ENCODE peak calls at places on chromosomes 7 and 10, in nine cellular contexts. One of them, this sample, is unnamed.

GRCh38 chr10:48460148-48460545 is 144.7 kb downstream of the ARHGAP22 start:
- DNase-seq in Daoy: no peak
- DNase-seq in cardiac muscle cell: no peak
- DNase-seq in RPMI8226: no peak
- DNase-seq in ACHN: no peak
- DNase-seq in GM12878: no peak
- DNase-seq in AG08395: no peak
- DNase-seq in GM23338: no peak
- DNase-seq in activated CD4-positive, CD25-positive, alpha-beta regulatory T cell: no peak
- DNase-seq in this sample: no peak

GRCh38 chr7:22936246-22936645 is 77.7 kb downstream of the HYCC1 start:
- DNase-seq in GM12878: no peak
- DNase-seq in Daoy: no peak
- DNase-seq in GM23338: no peak
- DNase-seq in cardiac muscle cell: no peak
- DNase-seq in ACHN: no peak
- DNase-seq in activated CD4-positive, CD25-positive, alpha-beta regulatory T cell: no peak
- DNase-seq in AG08395: no peak
- DNase-seq in RPMI8226: no peak
- DNase-seq in this sample: no peak

GRCh38 chr10:36441557-36441956 is 683.8 kb upstream of the ANKRD30A start:
- DNase-seq in AG08395: peak; percentile 8
- DNase-seq in Daoy: no peak
- DNase-seq in GM12878: no peak
- DNase-seq in RPMI8226: no peak
- DNase-seq in ACHN: no peak
- DNase-seq in activated CD4-positive, CD25-positive, alpha-beta regulatory T cell: no peak
- DNase-seq in cardiac muscle cell: peak; percentile 66
- DNase-seq in GM23338: no peak
- DNase-seq in this sample: no peak

GRCh38 chr7:148747274-148747673 is 48.6 kb downstream of the CUL1 start:
- DNase-seq in RPMI8226: peak; percentile 55
- DNase-seq in GM23338: peak; percentile 98
- DNase-seq in activated CD4-positive, CD25-positive, alpha-beta regulatory T cell: no peak
- DNase-seq in ACHN: no peak
- DNase-seq in GM12878: no peak
- DNase-seq in Daoy: no peak
- DNase-seq in cardiac muscle cell: no peak
- DNase-seq in AG08395: no peak
- DNase-seq in this sample: no peak

GRCh38 chr10:44860811-44861751 is 50.1 kb upstream of the TMEM72 start:
- DNase-seq in cardiac muscle cell: peak; percentile 60
- DNase-seq in ACHN: no peak
- DNase-seq in activated CD4-positive, CD25-positive, alpha-beta regulatory T cell: no peak
- DNase-seq in GM23338: no peak
- DNase-seq in Daoy: peak; percentile 84
- DNase-seq in AG08395: peak; percentile 90
- DNase-seq in RPMI8226: no peak
- DNase-seq in GM12878: no peak
- DNase-seq in this sample: peak; percentile 91

GRCh38 chr7:841943-842342 is 9.7 kb downstream of the SUN1 start:
- DNase-seq in ACHN: no peak
- DNase-seq in cardiac muscle cell: no peak
- DNase-seq in activated CD4-positive, CD25-positive, alpha-beta regulatory T cell: no peak
- DNase-seq in GM23338: no peak
- DNase-seq in GM12878: no peak
- DNase-seq in RPMI8226: no peak
- DNase-seq in Daoy: no peak
- DNase-seq in AG08395: no peak
- DNase-seq in this sample: no peak

GRCh38 chr10:43255644-43256431 is 11.0 kb downstream of the RASGEF1A start:
- DNase-seq in RPMI8226: peak; percentile 55
- DNase-seq in GM12878: no peak
- DNase-seq in Daoy: peak; percentile 25
- DNase-seq in AG08395: no peak
- DNase-seq in GM23338: peak; percentile 86
- DNase-seq in ACHN: peak; percentile 58
- DNase-seq in activated CD4-positive, CD25-positive, alpha-beta regulatory T cell: no peak
- DNase-seq in cardiac muscle cell: peak; percentile 15
- DNase-seq in this sample: no peak

GRCh38 chr7:47153571-47153970 is 428.3 kb downstream of the TNS3 start:
- DNase-seq in RPMI8226: no peak
- DNase-seq in activated CD4-positive, CD25-positive, alpha-beta regulatory T cell: no peak
- DNase-seq in AG08395: no peak
- DNase-seq in GM12878: no peak
- DNase-seq in GM23338: peak; percentile 87
- DNase-seq in Daoy: no peak
- DNase-seq in cardiac muscle cell: no peak
- DNase-seq in ACHN: no peak
- DNase-seq in this sample: no peak

GRCh38 chr7:44981035-44981706 is 2.4 kb upstream of the MYO1G start:
- DNase-seq in GM12878: no peak
- DNase-seq in Daoy: peak; percentile 43
- DNase-seq in GM23338: peak; percentile 36
- DNase-seq in activated CD4-positive, CD25-positive, alpha-beta regulatory T cell: no peak
- DNase-seq in RPMI8226: peak; percentile 90
- DNase-seq in AG08395: no peak
- DNase-seq in cardiac muscle cell: no peak
- DNase-seq in ACHN: no peak
- DNase-seq in this sample: no peak

GRCh38 chr7:27166475-27167169 is 1.3 kb upstream of the HOXA9 start:
- DNase-seq in Daoy: no peak
- DNase-seq in AG08395: no peak
- DNase-seq in cardiac muscle cell: no peak
- DNase-seq in RPMI8226: no peak
- DNase-seq in GM23338: peak; percentile 53
- DNase-seq in ACHN: peak; percentile 61
- DNase-seq in GM12878: no peak
- DNase-seq in activated CD4-positive, CD25-positive, alpha-beta regulatory T cell: no peak
- DNase-seq in this sample: no peak

GRCh38 chr7:101167645-101168411 is 2.5 kb upstream of the VGF start:
- DNase-seq in RPMI8226: peak; percentile 5
- DNase-seq in GM23338: no peak
- DNase-seq in Daoy: peak; percentile 47
- DNase-seq in GM12878: no peak
- DNase-seq in ACHN: peak; percentile 49
- DNase-seq in cardiac muscle cell: no peak
- DNase-seq in activated CD4-positive, CD25-positive, alpha-beta regulatory T cell: no peak
- DNase-seq in AG08395: no peak
- DNase-seq in this sample: no peak

GRCh38 chr7:130874071-130874915 is 140.3 kb upstream of the KLF14 start:
- DNase-seq in AG08395: no peak
- DNase-seq in RPMI8226: no peak
- DNase-seq in ACHN: no peak
- DNase-seq in activated CD4-positive, CD25-positive, alpha-beta regulatory T cell: no peak
- DNase-seq in GM12878: no peak
- DNase-seq in Daoy: no peak
- DNase-seq in GM23338: no peak
- DNase-seq in cardiac muscle cell: no peak
- DNase-seq in this sample: no peak

GRCh38 chr10:30558411-30558810 is 71.1 kb downstream of the LYZL2 start:
- DNase-seq in GM12878: no peak
- DNase-seq in GM23338: no peak
- DNase-seq in activated CD4-positive, CD25-positive, alpha-beta regulatory T cell: no peak
- DNase-seq in Daoy: no peak
- DNase-seq in AG08395: no peak
- DNase-seq in ACHN: no peak
- DNase-seq in cardiac muscle cell: no peak
- DNase-seq in RPMI8226: no peak
- DNase-seq in this sample: no peak

GRCh38 chr7:500521-501420 is 18.9 kb downstream of the PDGFA start:
- DNase-seq in activated CD4-positive, CD25-positive, alpha-beta regulatory T cell: no peak
- DNase-seq in Daoy: no peak
- DNase-seq in GM12878: no peak
- DNase-seq in GM23338: no peak
- DNase-seq in cardiac muscle cell: no peak
- DNase-seq in AG08395: no peak
- DNase-seq in ACHN: no peak
- DNase-seq in RPMI8226: no peak
- DNase-seq in this sample: no peak

GRCh38 chr7:79786187-79786586 is 332.7 kb upstream of the MAGI2 start:
- DNase-seq in Daoy: no peak
- DNase-seq in ACHN: no peak
- DNase-seq in AG08395: no peak
- DNase-seq in RPMI8226: no peak
- DNase-seq in cardiac muscle cell: no peak
- DNase-seq in activated CD4-positive, CD25-positive, alpha-beta regulatory T cell: no peak
- DNase-seq in GM23338: no peak
- DNase-seq in GM12878: no peak
- DNase-seq in this sample: no peak

GRCh38 chr10:43190775-43191174 is 52.5 kb downstream of the CSGALNACT2 start:
- DNase-seq in cardiac muscle cell: peak; percentile 24
- DNase-seq in ACHN: no peak
- DNase-seq in GM23338: no peak
- DNase-seq in Daoy: no peak
- DNase-seq in activated CD4-positive, CD25-positive, alpha-beta regulatory T cell: no peak
- DNase-seq in AG08395: peak; percentile 80
- DNase-seq in GM12878: no peak
- DNase-seq in RPMI8226: no peak
- DNase-seq in this sample: no peak

GRCh38 chr10:129191848-129192247 is 275.2 kb upstream of the MGMT start:
- DNase-seq in ACHN: no peak
- DNase-seq in cardiac muscle cell: peak; percentile 2
- DNase-seq in activated CD4-positive, CD25-positive, alpha-beta regulatory T cell: no peak
- DNase-seq in RPMI8226: no peak
- DNase-seq in GM23338: no peak
- DNase-seq in Daoy: no peak
- DNase-seq in AG08395: no peak
- DNase-seq in GM12878: no peak
- DNase-seq in this sample: no peak

GRCh38 chr10:12448340-12448728 is 99.0 kb downstream of the CAMK1D start:
- DNase-seq in GM23338: no peak
- DNase-seq in ACHN: no peak
- DNase-seq in activated CD4-positive, CD25-positive, alpha-beta regulatory T cell: no peak
- DNase-seq in Daoy: no peak
- DNase-seq in GM12878: no peak
- DNase-seq in AG08395: no peak
- DNase-seq in cardiac muscle cell: no peak
- DNase-seq in RPMI8226: peak; percentile 31
- DNase-seq in this sample: no peak

GRCh38 chr7:89757910-89758309 is 396.4 kb upstream of the STEAP1 start:
- DNase-seq in RPMI8226: no peak
- DNase-seq in Daoy: no peak
- DNase-seq in GM12878: no peak
- DNase-seq in activated CD4-positive, CD25-positive, alpha-beta regulatory T cell: no peak
- DNase-seq in GM23338: no peak
- DNase-seq in ACHN: no peak
- DNase-seq in cardiac muscle cell: no peak
- DNase-seq in AG08395: peak; percentile 3
- DNase-seq in this sample: no peak

GRCh38 chr10:5551531-5552375 is 27.0 kb downstream of the CALML3 start:
- DNase-seq in RPMI8226: peak; percentile 95
- DNase-seq in AG08395: no peak
- DNase-seq in GM23338: no peak
- DNase-seq in cardiac muscle cell: no peak
- DNase-seq in GM12878: peak; percentile 2
- DNase-seq in ACHN: peak; percentile 11
- DNase-seq in Daoy: peak; percentile 88
- DNase-seq in activated CD4-positive, CD25-positive, alpha-beta regulatory T cell: no peak
- DNase-seq in this sample: no peak

GRCh38 chr7:112225006-112225405 is 18.5 kb downstream of the ZNF277 start:
- DNase-seq in Daoy: no peak
- DNase-seq in GM12878: no peak
- DNase-seq in GM23338: no peak
- DNase-seq in AG08395: no peak
- DNase-seq in RPMI8226: no peak
- DNase-seq in cardiac muscle cell: no peak
- DNase-seq in ACHN: no peak
- DNase-seq in activated CD4-positive, CD25-positive, alpha-beta regulatory T cell: no peak
- DNase-seq in this sample: no peak

GRCh38 chr10:68508090-68508489 is 19.2 kb downstream of the SLC25A16 start:
- DNase-seq in ACHN: no peak
- DNase-seq in cardiac muscle cell: no peak
- DNase-seq in RPMI8226: no peak
- DNase-seq in GM12878: no peak
- DNase-seq in Daoy: no peak
- DNase-seq in GM23338: no peak
- DNase-seq in AG08395: no peak
- DNase-seq in activated CD4-positive, CD25-positive, alpha-beta regulatory T cell: no peak
- DNase-seq in this sample: no peak

GRCh38 chr10:6347391-6347951 is 144.7 kb downstream of the PFKFB3 start:
- DNase-seq in Daoy: no peak
- DNase-seq in GM12878: peak; percentile 12
- DNase-seq in GM23338: no peak
- DNase-seq in RPMI8226: peak; percentile 80
- DNase-seq in AG08395: peak; percentile 71
- DNase-seq in ACHN: peak; percentile 5
- DNase-seq in activated CD4-positive, CD25-positive, alpha-beta regulatory T cell: no peak
- DNase-seq in cardiac muscle cell: no peak
- DNase-seq in this sample: no peak

GRCh38 chr10:101843032-101843991 is at the start of gene KCNIP2:
- DNase-seq in cardiac muscle cell: no peak
- DNase-seq in AG08395: no peak
- DNase-seq in ACHN: no peak
- DNase-seq in Daoy: no peak
- DNase-seq in RPMI8226: peak; percentile 33
- DNase-seq in activated CD4-positive, CD25-positive, alpha-beta regulatory T cell: peak; percentile 35
- DNase-seq in GM23338: peak; percentile 92
- DNase-seq in GM12878: no peak
- DNase-seq in this sample: no peak

GRCh38 chr10:15433850-15434537 is 62.9 kb upstream of the FAM171A1 start:
- DNase-seq in RPMI8226: peak; percentile 71
- DNase-seq in activated CD4-positive, CD25-positive, alpha-beta regulatory T cell: no peak
- DNase-seq in Daoy: peak; percentile 47
- DNase-seq in GM12878: no peak
- DNase-seq in AG08395: peak; percentile 49
- DNase-seq in cardiac muscle cell: peak; percentile 75
- DNase-seq in ACHN: peak; percentile 48
- DNase-seq in GM23338: peak; percentile 81
- DNase-seq in this sample: no peak

GRCh38 chr7:95772298-95772770 is at the start of gene DYNC1I1:
- DNase-seq in AG08395: peak; percentile 69
- DNase-seq in cardiac muscle cell: peak; percentile 72
- DNase-seq in ACHN: peak; percentile 81
- DNase-seq in activated CD4-positive, CD25-positive, alpha-beta regulatory T cell: no peak
- DNase-seq in GM23338: peak; percentile 73
- DNase-seq in GM12878: no peak
- DNase-seq in Daoy: peak; percentile 88
- DNase-seq in RPMI8226: peak; percentile 62
- DNase-seq in this sample: no peak

GRCh38 chr10:74589226-74589673 is 237.2 kb upstream of the KAT6B start:
- DNase-seq in GM12878: peak; percentile 82
- DNase-seq in ACHN: peak; percentile 10
- DNase-seq in cardiac muscle cell: peak; percentile 99
- DNase-seq in activated CD4-positive, CD25-positive, alpha-beta regulatory T cell: peak; percentile 69
- DNase-seq in Daoy: peak; percentile 87
- DNase-seq in RPMI8226: peak; percentile 64
- DNase-seq in GM23338: peak; percentile 48
- DNase-seq in AG08395: peak; percentile 92
- DNase-seq in this sample: peak; percentile 91

GRCh38 chr10:33661580-33662269 is 327.3 kb upstream of the NRP1 start:
- DNase-seq in GM23338: no peak
- DNase-seq in Daoy: peak; percentile 83
- DNase-seq in activated CD4-positive, CD25-positive, alpha-beta regulatory T cell: no peak
- DNase-seq in GM12878: no peak
- DNase-seq in AG08395: peak; percentile 93
- DNase-seq in ACHN: no peak
- DNase-seq in cardiac muscle cell: peak; percentile 90
- DNase-seq in RPMI8226: peak; percentile 63
- DNase-seq in this sample: peak; percentile 67

GRCh38 chr7:124459101-124460052 is 306.2 kb downstream of the GPR37 start:
- DNase-seq in ACHN: peak; percentile 91
- DNase-seq in GM23338: no peak
- DNase-seq in activated CD4-positive, CD25-positive, alpha-beta regulatory T cell: no peak
- DNase-seq in Daoy: no peak
- DNase-seq in RPMI8226: no peak
- DNase-seq in cardiac muscle cell: no peak
- DNase-seq in AG08395: peak; percentile 44
- DNase-seq in GM12878: no peak
- DNase-seq in this sample: peak; percentile 28

GRCh38 chr10:3045471-3046209 is 21.7 kb upstream of the PFKP start:
- DNase-seq in AG08395: peak; percentile 84
- DNase-seq in cardiac muscle cell: peak; percentile 78
- DNase-seq in RPMI8226: no peak
- DNase-seq in ACHN: peak; percentile 78
- DNase-seq in Daoy: peak; percentile 33
- DNase-seq in GM23338: peak; percentile 68
- DNase-seq in activated CD4-positive, CD25-positive, alpha-beta regulatory T cell: no peak
- DNase-seq in GM12878: no peak
- DNase-seq in this sample: peak; percentile 35

GRCh38 chr7:3589756-3590155 is 288.7 kb downstream of the SDK1 start:
- DNase-seq in cardiac muscle cell: no peak
- DNase-seq in ACHN: no peak
- DNase-seq in GM23338: no peak
- DNase-seq in AG08395: no peak
- DNase-seq in RPMI8226: no peak
- DNase-seq in activated CD4-positive, CD25-positive, alpha-beta regulatory T cell: no peak
- DNase-seq in Daoy: no peak
- DNase-seq in GM12878: no peak
- DNase-seq in this sample: no peak

This sample was measured in BJ.